ENCODE peak calls at places on chromosomes 5 and 9, in four cellular contexts. T is GM12878, Q is HCT116, E is SK-N-SH. A is an unnamed sample.

GRCh38 chr9:122835313-122835731 is 6.9 kb upstream of the PDCL start:
- DNase-seq in Q (no peak), E (peak), T (no peak), A (no peak)

GRCh38 chr9:71270554-71270953 is 149.1 kb upstream of the TRPM3 start:
- DNase-seq in T (no peak), E (no peak), Q (no peak), A (no peak)

GRCh38 chr9:131235480-131235851 is 40.8 kb downstream of the FAM78A start:
- DNase-seq in Q (no peak), T (no peak), E (no peak), A (no peak)

GRCh38 chr5:14593326-14594036 is 11.9 kb downstream of the OTULINL start:
- DNase-seq in T (no peak), Q (no peak), E (no peak), A (no peak)

GRCh38 chr5:37552770-37553719 is 173.9 kb downstream of the WDR70 start:
- DNase-seq in E (no peak), Q (no peak), T (no peak), A (peak)

GRCh38 chr5:107502711-107503110 is 168.0 kb downstream of the EFNA5 start:
- DNase-seq in T (no peak), Q (no peak), E (peak), A (no peak)

GRCh38 chr9:137470785-137471184 is 11.7 kb upstream of the NSMF start:
- DNase-seq in T (no peak), Q (no peak), E (no peak), A (no peak)

GRCh38 chr5:39076757-39077475 is 2.7 kb upstream of the RICTOR start:
- DNase-seq in E (no peak), Q (no peak), T (peak), A (no peak)

GRCh38 chr5:36573441-36573840 is 33.0 kb upstream of the SLC1A3 start:
- DNase-seq in T (no peak), E (no peak), Q (no peak), A (no peak)

GRCh38 chr5:3107118-3107517 is 355.6 kb upstream of the IRX2 start:
- DNase-seq in Q (no peak), E (no peak), T (no peak), A (no peak)

GRCh38 chr9:113701741-113702422 is 174.2 kb upstream of the ZNF618 start:
- DNase-seq in Q (no peak), E (no peak), T (no peak), A (no peak)

GRCh38 chr5:76660360-76660759 is 37.2 kb upstream of the F2RL2 start:
- DNase-seq in E (no peak), T (no peak), Q (no peak), A (peak)

GRCh38 chr5:133877351-133878235 is 90.8 kb downstream of the C5orf15 start:
- DNase-seq in Q (no peak), E (no peak), T (no peak), A (no peak)

GRCh38 chr5:78603636-78604175 is 44.9 kb downstream of the LHFPL2 start:
- DNase-seq in E (no peak), T (no peak), Q (no peak), A (no peak)

GRCh38 chr5:42887575-42887974 is 75.9 kb upstream of the SELENOP start:
- DNase-seq in E (no peak), Q (no peak), T (no peak), A (no peak)

GRCh38 chr9:111427186-111427585 is 57.0 kb downstream of the ECPAS start:
- DNase-seq in T (no peak), E (no peak), Q (peak), A (no peak)

GRCh38 chr5:133235696-133236426 is 184.0 kb downstream of the HSPA4 start:
- DNase-seq in Q (no peak), T (no peak), E (no peak), A (no peak)

GRCh38 chr5:72647806-72648205 is 140.6 kb upstream of the ZNF366 start:
- DNase-seq in T (no peak), E (peak), Q (no peak), A (no peak)

GRCh38 chr5:129903466-129904101 is 681 bp upstream of the CHSY3 start:
- DNase-seq in T (no peak), E (no peak), Q (no peak), A (no peak)

DNA sequence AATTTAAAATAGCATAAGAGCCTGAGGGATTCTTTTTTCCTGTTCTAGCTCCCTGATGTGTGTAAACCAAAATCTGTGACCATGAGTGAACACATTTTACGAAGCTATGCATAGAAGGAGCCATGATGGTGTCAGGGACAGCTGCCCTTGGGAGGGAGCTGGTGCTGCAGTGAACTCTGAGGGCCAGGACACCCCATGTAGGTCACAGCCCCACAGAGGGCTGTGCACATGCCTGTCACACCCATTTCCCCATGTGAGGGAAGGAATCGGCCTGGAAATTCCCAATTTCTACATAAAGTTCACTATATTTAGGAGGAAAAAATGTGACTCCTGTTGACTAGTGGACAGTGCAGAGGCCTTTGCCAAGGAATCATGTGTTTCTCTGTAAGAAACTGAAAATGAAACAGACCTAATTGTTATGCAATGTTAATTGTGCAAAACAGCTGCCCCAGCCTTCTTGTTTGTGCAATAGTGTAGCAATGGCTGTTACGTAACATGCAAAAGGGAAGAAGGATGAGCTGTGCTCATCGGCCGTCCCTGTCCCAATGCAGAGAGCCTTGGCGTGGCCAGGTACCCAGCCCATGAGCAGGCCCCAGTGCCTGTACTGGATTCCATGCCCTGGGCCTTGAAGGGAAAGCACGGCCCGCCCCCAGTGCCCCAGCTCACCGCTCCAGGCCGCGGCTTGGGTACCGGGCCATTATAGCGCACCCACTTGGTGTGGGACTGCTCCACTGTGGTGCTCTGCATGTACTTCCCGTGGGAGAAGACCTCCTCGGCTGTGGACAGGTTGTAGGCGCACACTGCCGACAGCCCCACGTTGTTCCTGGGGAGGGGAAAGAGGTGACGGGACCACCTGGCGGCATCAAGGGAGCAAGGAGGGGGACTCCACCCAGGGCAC is 69.9 kb downstream of the SECISBP2 start:
- DNase-seq in Q (no peak), E (no peak), T (no peak), A (no peak)
- H3K27ac ChIP-seq in Q (no peak), E (no peak), T (no peak), A (no peak)

GRCh38 chr9:107335331-107335730 is 52.3 kb downstream of the RAD23B start:
- DNase-seq in T (no peak), Q (no peak), E (no peak), A (no peak)

GRCh38 chr9:107332883-107333282 is 49.8 kb downstream of the RAD23B start:
- DNase-seq in E (no peak), Q (no peak), T (no peak), A (no peak)

GRCh38 chr9:107333363-107333762 is 50.3 kb downstream of the RAD23B start:
- DNase-seq in Q (no peak), E (no peak), T (no peak), A (no peak)

GRCh38 chr9:107336718-107337360 is 53.8 kb downstream of the RAD23B start:
- DNase-seq in E (no peak), T (no peak), Q (no peak), A (no peak)

DNA sequence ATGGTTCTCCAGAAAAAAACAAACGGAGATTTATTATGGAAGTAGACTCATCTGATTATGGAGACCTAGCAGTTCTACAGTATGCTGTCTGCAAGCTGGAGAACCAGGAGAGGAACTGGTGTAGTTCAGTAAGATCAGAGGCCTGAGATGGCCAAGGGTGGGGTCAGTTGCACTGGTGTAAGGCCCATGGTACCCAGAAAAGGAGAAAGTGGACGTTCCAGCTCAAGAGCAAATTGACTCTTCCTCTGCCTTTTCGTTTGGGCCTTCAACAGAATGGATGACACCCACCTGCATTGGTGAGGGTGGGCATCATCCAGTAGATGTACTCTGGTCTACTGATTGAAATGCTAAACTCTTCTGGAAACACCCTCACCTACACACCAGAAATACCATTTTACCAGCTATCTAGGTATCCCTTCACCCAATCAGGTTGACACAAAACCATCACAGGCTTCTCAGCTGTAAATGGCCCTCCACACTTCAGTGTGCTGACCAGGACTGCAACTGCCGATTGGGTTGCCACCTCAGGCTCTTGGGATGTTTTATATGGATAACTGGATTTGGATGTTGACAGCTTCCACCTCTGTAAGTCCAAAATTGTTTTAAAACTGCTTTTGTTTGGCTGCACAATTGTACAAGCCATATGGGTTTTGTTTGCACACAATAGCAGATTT is 51.2 kb downstream of the RAD23B start:
- DNase-seq in T (no peak), Q (no peak), E (no peak), A (no peak)
- TF ChIP-seq POLR2AphosphoS5 in T (peak), Q (peak), E (no peak), A (no peak)

DNA sequence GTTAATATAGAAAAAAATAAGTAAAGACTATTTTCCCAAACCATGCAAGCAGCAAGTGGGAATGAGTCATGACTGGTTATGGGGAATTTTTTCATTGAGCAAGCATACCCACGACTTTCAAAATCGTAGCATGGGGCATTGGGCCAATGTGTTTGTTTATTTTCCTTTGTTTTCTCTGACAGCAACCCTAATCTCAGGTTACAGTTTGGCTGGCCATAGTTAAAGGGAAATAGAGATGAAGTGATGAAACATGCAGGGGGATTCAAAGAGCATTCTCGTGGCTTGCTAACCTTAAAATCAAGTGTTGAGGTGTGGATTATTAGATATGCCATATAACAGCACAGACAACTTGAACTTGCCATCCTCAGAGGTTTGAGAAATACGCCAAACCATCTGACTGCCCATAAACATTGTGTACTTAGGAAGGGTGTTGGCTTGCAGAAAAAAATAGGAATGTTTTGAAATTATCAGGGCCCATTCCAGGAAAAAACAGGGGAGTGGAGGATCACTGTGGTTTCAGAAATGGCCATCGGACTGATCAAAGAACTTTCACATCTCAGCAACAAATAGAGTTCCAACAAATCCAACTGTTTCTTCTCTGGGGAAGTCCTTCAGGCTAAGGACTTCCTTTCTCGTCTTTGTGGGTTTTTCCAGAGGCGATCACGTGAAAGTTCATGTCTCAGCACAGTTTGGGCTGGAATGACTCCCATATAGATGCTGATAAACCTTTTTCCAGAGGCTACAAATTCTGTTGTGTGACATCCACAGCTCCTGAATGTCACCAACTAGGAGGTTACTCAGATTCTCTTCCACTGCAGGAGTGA is 259.1 kb downstream of the SYK start:
- DNase-seq in E (no peak), T (no peak), Q (no peak), A (no peak)
- H3K9ac ChIP-seq in E (no peak), T (no peak), Q (no peak), A (no peak)

GRCh38 chr5:123811771-123812170 is 299.8 kb downstream of the CSNK1G3 start:
- DNase-seq in Q (no peak), T (no peak), E (no peak), A (no peak)

GRCh38 chr5:123810911-123811310 is 298.9 kb downstream of the CSNK1G3 start:
- DNase-seq in T (no peak), Q (no peak), E (no peak), A (no peak)

GRCh38 chr5:123808841-123809240 is 296.9 kb downstream of the CSNK1G3 start:
- DNase-seq in Q (no peak), E (no peak), T (no peak), A (no peak)

GRCh38 chr5:123809594-123810172 is 297.7 kb downstream of the CSNK1G3 start:
- DNase-seq in E (no peak), T (no peak), Q (no peak), A (no peak)

DNA sequence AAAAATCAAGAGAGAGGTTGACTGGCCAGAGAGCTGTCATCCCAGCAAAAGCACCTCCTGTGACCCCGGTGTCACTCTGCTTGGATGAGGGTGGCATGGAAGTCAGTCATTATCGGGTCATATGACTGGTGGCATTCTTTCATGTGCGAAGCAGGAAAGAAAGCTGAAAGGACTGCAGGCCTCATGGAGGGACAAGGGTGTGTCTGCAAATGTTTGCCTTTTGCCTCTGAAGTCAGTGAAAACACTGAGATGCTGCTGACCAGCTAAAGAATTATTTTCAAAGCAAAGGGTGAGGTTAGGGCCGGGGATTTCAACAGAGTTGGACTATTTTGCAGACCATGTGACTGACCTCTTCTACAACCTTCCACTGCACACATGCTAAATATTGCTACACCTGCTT is 298.3 kb downstream of the CSNK1G3 start:
- DNase-seq in Q (no peak), E (no peak), T (no peak), A (no peak)
- H3K27ac ChIP-seq in Q (no peak), E (no peak), T (no peak), A (no peak)

DNA sequence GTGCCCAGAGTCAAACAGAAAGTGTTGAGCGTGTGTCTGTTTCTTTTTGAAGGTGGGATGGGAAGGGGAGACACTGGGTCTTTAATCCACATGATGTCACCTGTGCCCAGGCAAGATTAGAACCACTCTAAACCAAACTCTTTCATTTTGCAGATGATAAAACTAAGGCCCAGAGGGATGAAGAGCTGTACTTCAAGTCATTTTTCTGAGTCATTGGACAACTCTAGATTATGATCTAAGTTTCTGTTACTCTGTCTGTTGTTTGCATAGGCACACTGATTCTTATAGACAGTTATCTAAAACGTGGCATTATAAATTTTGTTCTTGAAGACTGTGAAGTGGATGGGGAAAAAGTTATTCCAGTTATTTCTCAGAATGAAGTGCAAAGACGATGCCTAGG is 48.8 kb downstream of the MAST4 start:
- DNase-seq in E (no peak), Q (no peak), T (no peak), A (no peak)
- TF ChIP-seq POLR2AphosphoS5 in E (no peak), Q (no peak), T (no peak), A (no peak)

GRCh38 chr5:67021522-67022316 is 174.9 kb downstream of the CD180 start:
- DNase-seq in E (no peak), T (no peak), Q (no peak), A (no peak)
- H3K9ac ChIP-seq in E (no peak), T (no peak), Q (no peak), A (no peak)

GRCh38 chr5:143052967-143053682 is 282.9 kb downstream of the ARHGAP26 start:
- DNase-seq in T (no peak), E (no peak), Q (no peak), A (no peak)
- H3K27ac ChIP-seq in T (peak), E (no peak), Q (no peak), A (no peak)

GRCh38 chr5:159186319-159186718 is 23.0 kb downstream of the RNF145 start:
- DNase-seq in Q (no peak), E (no peak), T (no peak), A (no peak)
- TF ChIP-seq POLR2AphosphoS5 in Q (no peak), E (no peak), T (no peak), A (no peak)